ENCODE peak calls at places on chromosomes 11 and 22, in ten cellular contexts. R is amygdala; K is iris pigment epithelial cell; L is activated naive CD8-positive, alpha-beta T cell treated with anti-CD3 and anti-CD28 coated beads, Interleukin-2, amount 50 U/mL, for 24 hours; S is activated CD4-positive, alpha-beta T cell treated with anti-CD3 and anti-CD28 coated beads, Interleukin-2, amount 50 U/mL, for 4 hours; B is OCI-LY7; H is T follicular helper cell; U is caudate nucleus; M is lung; Z is right cardiac atrium. E is an unnamed sample.
A peak's percentile ranks its signal among the peaks of the same experiment; 100 is the strongest.

GRCh38 chr22:36039125-36039524 is 10.5 kb upstream of the RBFOX2 start:
- DNase-seq in R (no peak), K (no peak), L (no peak), S (no peak), B (no peak), H (no peak), U (no peak), M (no peak), Z (no peak), E (no peak)

GRCh38 chr11:68354181-68354872 is 41.9 kb downstream of the LRP5 start:
- DNase-seq in R (no peak), K (peak; percentile 83), L (no peak), S (no peak), B (no peak), H (no peak), U (no peak), M (peak; percentile 90), Z (peak; percentile 92), E (no peak)

GRCh38 chr11:1834132-1834610 is 619 bp upstream of the SYT8 start:
- DNase-seq in R (no peak), K (no peak), L (no peak), S (no peak), B (no peak), H (no peak), U (no peak), M (peak; percentile 80), Z (peak; percentile 7), E (no peak)

GRCh38 chr11:113615098-113615497 is 91.0 kb downstream of the TMPRSS5 start:
- DNase-seq in R (no peak), K (no peak), L (no peak), S (no peak), B (no peak), H (no peak), U (no peak), M (no peak), Z (no peak), E (no peak)

GRCh38 chr11:108751444-108751843 is 86.6 kb downstream of the DDX10 start:
- DNase-seq in R (no peak), K (no peak), L (no peak), S (no peak), B (no peak), H (no peak), U (no peak), M (no peak), Z (no peak), E (no peak)

GRCh38 chr11:66745356-66746235 is 16.6 kb upstream of the SPTBN2 start:
- DNase-seq in R (no peak), K (no peak), L (peak; percentile 46), S (peak; percentile 18), B (peak; percentile 81), H (peak; percentile 10), U (no peak), M (peak; percentile 38), Z (peak; percentile 38), E (peak; percentile 75)

GRCh38 chr11:62719302-62719978 is 7.8 kb downstream of the HNRNPUL2 start:
- DNase-seq in R (no peak), K (no peak), L (no peak), S (no peak), B (no peak), H (no peak), U (no peak), M (no peak), Z (no peak), E (no peak)

GRCh38 chr11:68965901-68966868 is 14.6 kb downstream of the MRGPRD start:
- DNase-seq in R (no peak), K (no peak), L (no peak), S (no peak), B (no peak), H (no peak), U (no peak), M (no peak), Z (no peak), E (no peak)

GRCh38 chr11:67439321-67440228 is 2.1 kb upstream of the PTPRCAP start:
- DNase-seq in R (peak; percentile 16), K (no peak), L (no peak), S (no peak), B (no peak), H (no peak), U (no peak), M (no peak), Z (peak; percentile 57), E (peak; percentile 31)

GRCh38 chr22:44797181-44797720 is 44.9 kb downstream of the ARHGAP8 start:
- DNase-seq in R (peak; percentile 5), K (no peak), L (no peak), S (no peak), B (no peak), H (no peak), U (no peak), M (no peak), Z (no peak), E (no peak)

GRCh38 chr11:61083601-61084147 is 18.6 kb upstream of the CD5 start:
- DNase-seq in R (no peak), K (no peak), L (peak; percentile 52), S (peak; percentile 50), B (no peak), H (peak; percentile 62), U (no peak), M (no peak), Z (no peak), E (no peak)

GRCh38 chr11:72202571-72202970 is 10.6 kb downstream of the FOLR1 start:
- DNase-seq in R (no peak), K (no peak), L (no peak), S (no peak), B (no peak), H (no peak), U (no peak), M (no peak), Z (no peak), E (no peak)

GRCh38 chr11:27055065-27055682 is 14.6 kb downstream of the BBOX1 start:
- DNase-seq in R (no peak), K (peak; percentile 88), L (no peak), S (no peak), B (no peak), H (no peak), U (no peak), M (no peak), Z (no peak), E (no peak)

GRCh38 chr22:35327690-35328471 is 28.2 kb downstream of the TOM1 start:
- DNase-seq in R (no peak), K (no peak), L (no peak), S (no peak), B (no peak), H (no peak), U (no peak), M (no peak), Z (no peak), E (no peak)

GRCh38 chr22:30804626-30805025 is 110.0 kb downstream of the OSBP2 start:
- DNase-seq in R (no peak), K (peak; percentile 6), L (no peak), S (no peak), B (no peak), H (no peak), U (no peak), M (no peak), Z (no peak), E (no peak)

GRCh38 chr11:113446938-113447337 is 28.3 kb downstream of the DRD2 start:
- DNase-seq in R (no peak), K (no peak), L (no peak), S (no peak), B (no peak), H (no peak), U (no peak), M (no peak), Z (no peak), E (no peak)

GRCh38 chr11:82995754-82996398 is 75.8 kb downstream of the RAB30 start:
- DNase-seq in R (no peak), K (peak; percentile 66), L (peak; percentile 32), S (no peak), B (no peak), H (no peak), U (no peak), M (no peak), Z (peak; percentile 47), E (peak; percentile 71)

GRCh38 chr22:44103735-44104134 is 77.0 kb upstream of the PARVG start:
- DNase-seq in R (no peak), K (no peak), L (no peak), S (no peak), B (no peak), H (no peak), U (no peak), M (no peak), Z (no peak), E (no peak)

GRCh38 chr11:86018249-86018648 is 50.6 kb downstream of the PICALM start:
- DNase-seq in R (no peak), K (no peak), L (no peak), S (no peak), B (no peak), H (no peak), U (no peak), M (no peak), Z (no peak), E (no peak)

GRCh38 chr11:124424384-124424921 is at the start of gene OR8B4:
- DNase-seq in R (no peak), K (no peak), L (no peak), S (no peak), B (no peak), H (no peak), U (no peak), M (no peak), Z (no peak), E (no peak)

GRCh38 chr22:46896568-46897245 is 134.3 kb downstream of the TBC1D22A start:
- DNase-seq in R (no peak), K (no peak), L (no peak), S (no peak), B (no peak), H (no peak), U (no peak), M (no peak), Z (no peak), E (no peak)

GRCh38 chr11:78720281-78720989 is 145.8 kb upstream of the NARS2 start:
- DNase-seq in R (no peak), K (no peak), L (no peak), S (no peak), B (no peak), H (no peak), U (no peak), M (no peak), Z (no peak), E (no peak)

E was measured in GM12865.